ENCODE peak calls at places on chromosomes 2 and 18, in four cellular contexts. W is OCI-LY7, X is Peyer's patch, G is MM.1S. Y is an unnamed sample. For H3K9me3, the result is how much of the 10 kb centered on the place peaks cover.

GRCh38 chr2:239629936-239630617 is 229.3 kb upstream of the HDAC4 start:
- DNase-seq in G (no peak), W (no peak), X (no peak), Y (no peak)

GRCh38 chr2:211380041-211380440 is 823.6 kb downstream of the CPS1 start:
- DNase-seq in X (no peak), G (no peak), W (no peak), Y (no peak)

GRCh38 chr18:77161954-77162353 is 29.4 kb upstream of the MBP start:
- DNase-seq in X (no peak), G (no peak), W (no peak), Y (no peak)

GRCh38 chr2:52929412-52929811 is 838.2 kb upstream of the CHAC2 start:
- DNase-seq in W (no peak), G (no peak), X (no peak), Y (no peak)

GRCh38 chr2:75481041-75481836 is 79.5 kb downstream of the EVA1A start:
- DNase-seq in W (peak), X (no peak), G (no peak), Y (no peak)

GRCh38 chr18:48922203-48922800 is 28.5 kb downstream of the SMAD7 start:
- DNase-seq in X (no peak), G (no peak), W (no peak), Y (no peak)

GRCh38 chr18:79525556-79526467 is 130.1 kb downstream of the NFATC1 start:
- DNase-seq in W (no peak), X (peak), G (no peak), Y (no peak)

GRCh38 chr18:49521251-49521650 is 34.2 kb upstream of the C18orf32 start:
- DNase-seq in X (no peak), G (no peak), W (no peak), Y (no peak)

GRCh38 chr2:202098336-202098735 is 25.3 kb downstream of the KIAA2012 start:
- DNase-seq in W (no peak), X (no peak), G (no peak), Y (no peak)

GRCh38 chr2:156405586-156405985 is 30.6 kb upstream of the GPD2 start:
- DNase-seq in X (no peak), W (no peak), G (no peak), Y (no peak)

GRCh38 chr2:190180313-190181065 is 118.0 kb upstream of the MSTN start:
- DNase-seq in W (peak), X (peak), G (peak), Y (no peak)

GRCh38 chr2:45541450-45541849 is 69.6 kb downstream of the SRBD1 start:
- DNase-seq in X (no peak), W (peak), G (no peak), Y (no peak)

GRCh38 chr2:241822264-241822623 is 13.3 kb downstream of the NEU4 start:
- DNase-seq in W (no peak), G (no peak), X (no peak), Y (no peak)

GRCh38 chr18:55743701-55744100 is 155.7 kb upstream of the TCF4 start:
- DNase-seq in W (no peak), X (no peak), G (no peak), Y (no peak)

GRCh38 chr2:10046899-10047298 is 3.5 kb downstream of the KLF11 start:
- DNase-seq in W (no peak), G (no peak), X (no peak), Y (no peak)

GRCh38 chr2:190440113-190440512 is 32.0 kb downstream of the MFSD6 start:
- DNase-seq in X (no peak), W (no peak), G (no peak), Y (no peak)

GRCh38 chr18:11728247-11728646 is 39.2 kb downstream of the GNAL start:
- DNase-seq in X (no peak), W (peak), G (peak), Y (no peak)

GRCh38 chr18:27797484-27797883 is 379.4 kb downstream of the CDH2 start:
- DNase-seq in X (no peak), W (no peak), G (peak), Y (no peak)

GRCh38 chr2:207163815-207164747 is 1.7 kb downstream of the KLF7 start:
- DNase-seq in W (no peak), X (peak), G (peak), Y (no peak)

GRCh38 chr2:187252063-187252462 is 196.0 kb downstream of the CALCRL start:
- DNase-seq in G (no peak), W (no peak), X (no peak), Y (no peak)

GRCh38 chr2:69183659-69184058 is 170.7 kb downstream of the ANTXR1 start:
- DNase-seq in X (no peak), W (no peak), G (no peak), Y (no peak)

GRCh38 chr2:232235716-232236115 is 142.8 kb upstream of the ALPP start:
- DNase-seq in W (no peak), X (no peak), G (no peak), Y (no peak)

GRCh38 chr18:48359626-48360025 is 49.6 kb downstream of the ZBTB7C start:
- DNase-seq in G (no peak), W (no peak), X (no peak), Y (no peak)

GRCh38 chr2:237590272-237591020 is at the start of gene RAB17:
- DNase-seq in X (peak), G (no peak), W (no peak), Y (no peak)

GRCh38 chr2:191577611-191578010 is 100.3 kb upstream of the NABP1 start:
- DNase-seq in X (no peak), G (no peak), W (no peak), Y (no peak)

GRCh38 chr2:175403599-175404221 is 222.2 kb upstream of the ATP5MC3 start:
- DNase-seq in X (no peak), G (no peak), W (no peak), Y (no peak)

GRCh38 chr2:70203086-70203485 is 12.3 kb upstream of the C2orf42 start:
- DNase-seq in X (no peak), W (no peak), G (no peak), Y (no peak)

GRCh38 chr2:30871440-30871839 is 64.2 kb upstream of the CAPN13 start:
- DNase-seq in X (no peak), G (no peak), W (no peak), Y (no peak)

GRCh38 chr2:144468823-144469595 is 50.9 kb downstream of the ZEB2 start:
- DNase-seq in G (no peak), X (no peak), W (no peak), Y (no peak)

GRCh38 chr18:6731197-6731596 is 1.7 kb downstream of the ARHGAP28 start:
- DNase-seq in X (no peak), W (no peak), G (no peak), Y (peak)

GRCh38 chr2:128385365-128385764 is 66.7 kb upstream of the HS6ST1 start:
- DNase-seq in W (no peak), X (peak), G (no peak), Y (no peak)

GRCh38 chr2:153133716-153134115 is 344.8 kb downstream of the RPRM start:
- DNase-seq in W (no peak), X (no peak), G (no peak), Y (no peak)

GRCh38 chr2:181352158-181352557 is 105.0 kb upstream of the ITGA4 start:
- DNase-seq in X (no peak), W (peak), G (no peak), Y (no peak)

GRCh38 chr2:22697054-22697453 is 687.9 kb upstream of the KLHL29 start:
- DNase-seq in G (no peak), W (no peak), X (no peak), Y (no peak)

GRCh38 chr2:217922101-217923006 is 80.4 kb downstream of the TNS1 start:
- DNase-seq in X (no peak), W (no peak), G (no peak), Y (no peak)

GRCh38 chr2:11744631-11745394 is 1.6 kb upstream of the LPIN1 start:
- DNase-seq in W (peak), G (peak), X (peak), Y (no peak)

GRCh38 chr2:230849633-230850357 is 14.9 kb upstream of the ITM2C start:
- DNase-seq in X (peak), W (peak), G (peak), Y (no peak)

GRCh38 chr18:26493021-26493420 is 55.3 kb downstream of the KCTD1 start:
- DNase-seq in X (no peak), G (no peak), W (no peak), Y (no peak)

GRCh38 chr2:48341556-48342133 is 188.3 kb upstream of the STON1 start:
- DNase-seq in X (no peak), W (no peak), G (no peak), Y (no peak)
- H3K27ac ChIP-seq in X (peak), W (no peak), G (no peak), Y (no peak)

GRCh38 chr2:212854766-212855165 is 296.6 kb downstream of the IKZF2 start:
- DNase-seq in G (no peak), X (no peak), W (no peak), Y (no peak)
- H3K9me3 ChIP-seq in G (under half), X (under half), W (under half), Y (under half)

GRCh38 chr2:149093579-149093978 is 55.1 kb downstream of the LYPD6B start:
- DNase-seq in G (no peak), X (no peak), W (no peak), Y (no peak)
- H3K27ac ChIP-seq in G (no peak), X (no peak), W (no peak), Y (no peak)

DNA sequence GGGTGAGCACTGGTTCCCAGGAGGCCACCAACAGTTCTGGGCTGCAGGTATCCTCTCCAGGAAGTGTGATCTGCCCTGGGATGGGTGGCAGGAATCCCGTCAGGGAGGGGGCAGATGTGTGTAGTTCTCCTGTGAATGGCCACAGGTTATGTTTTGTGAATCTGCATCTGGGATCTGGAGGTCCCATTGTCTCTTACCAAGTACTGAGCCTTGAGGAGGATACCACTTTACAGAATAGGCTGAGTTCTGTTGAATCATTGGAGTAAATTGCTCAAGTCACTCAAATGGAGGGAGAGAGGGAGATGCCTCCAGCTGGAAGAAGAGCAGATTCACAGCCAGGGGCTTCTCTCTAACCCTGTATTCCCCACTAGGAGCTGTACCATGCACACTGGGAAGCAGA is 168.2 kb downstream of the ANKRD30B start:
- DNase-seq in X (no peak), W (no peak), G (no peak), Y (no peak)
- H3K9me3 ChIP-seq in X (under half), W (under half), G (under half), Y (under half)

DNA sequence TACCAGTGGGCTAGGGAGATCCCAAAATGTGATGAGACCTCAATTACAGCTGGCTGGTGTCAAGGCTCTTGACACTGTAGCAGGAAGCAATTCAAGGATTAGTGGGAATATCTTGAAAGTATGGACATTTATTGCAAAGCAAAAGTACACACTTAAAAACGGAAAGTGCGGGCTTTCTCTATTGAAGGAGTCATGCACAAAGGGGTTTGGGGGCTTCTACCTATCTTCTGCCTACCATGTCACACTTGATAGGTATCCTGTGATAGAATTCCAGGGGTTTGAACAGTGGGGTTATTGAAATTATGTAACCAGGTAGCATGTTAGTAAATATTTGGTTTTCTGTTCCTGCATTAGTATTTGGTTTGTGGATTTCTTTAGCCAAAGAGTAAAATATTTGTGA is 1652.1 kb upstream of the DDX18 start:
- DNase-seq in W (no peak), X (no peak), G (no peak), Y (no peak)
- H3K27ac ChIP-seq in W (no peak), X (no peak), G (no peak), Y (no peak)

GRCh38 chr2:19351499-19351898 is 6.9 kb downstream of the OSR1 start:
- DNase-seq in W (no peak), G (no peak), X (no peak), Y (no peak)

GRCh38 chr2:19350678-19351401 is 7.6 kb downstream of the OSR1 start:
- DNase-seq in X (no peak), W (no peak), G (no peak), Y (no peak)

GRCh38 chr2:19353721-19354050 is 4.7 kb downstream of the OSR1 start:
- DNase-seq in G (no peak), W (no peak), X (no peak), Y (no peak)

GRCh38 chr2:19352946-19353720 is 5.3 kb downstream of the OSR1 start:
- DNase-seq in X (no peak), W (no peak), G (no peak), Y (no peak)

DNA sequence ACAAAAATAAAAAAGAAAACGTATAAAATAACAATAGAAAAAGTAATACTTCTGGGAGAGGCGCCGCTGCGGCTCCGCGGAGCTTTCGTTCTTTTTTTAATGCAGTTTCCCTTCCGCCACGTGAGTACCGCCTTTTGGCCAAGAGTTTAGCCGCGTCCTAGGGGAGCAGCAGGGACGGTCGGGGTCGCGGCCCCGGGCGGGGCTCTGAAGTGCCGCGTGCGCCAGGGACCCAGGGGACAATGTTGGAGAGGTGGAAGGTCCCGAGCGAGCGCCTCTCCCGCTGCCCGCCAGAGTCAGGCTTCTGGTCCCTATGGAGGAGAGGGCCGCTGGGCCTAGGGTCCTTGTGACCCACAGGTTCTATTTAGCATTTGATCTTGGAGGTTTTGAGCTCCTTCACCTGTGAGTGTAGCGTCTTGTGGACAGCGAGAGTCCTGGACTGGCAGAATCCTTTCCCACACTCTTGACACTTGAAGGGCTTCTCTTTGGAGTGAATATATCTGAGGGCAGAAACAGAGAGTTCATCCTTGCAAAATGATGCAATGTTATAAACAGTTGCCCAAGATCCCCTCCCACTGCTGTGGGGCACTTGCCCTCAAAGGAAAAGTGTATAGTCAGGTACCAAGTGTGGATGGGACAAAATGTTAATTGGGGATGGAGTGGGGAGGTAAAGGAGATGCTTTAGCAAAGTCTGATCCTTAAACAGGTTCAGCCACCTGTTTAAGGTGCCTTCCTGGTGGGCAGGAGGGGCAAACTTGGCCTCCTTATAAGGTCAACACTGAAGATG is 6.3 kb downstream of the OSR1 start:
- DNase-seq in W (no peak), G (peak), X (no peak), Y (no peak)
- H3K9me3 ChIP-seq in W (under half), G (under half), X (under half), Y (under half)

DNA sequence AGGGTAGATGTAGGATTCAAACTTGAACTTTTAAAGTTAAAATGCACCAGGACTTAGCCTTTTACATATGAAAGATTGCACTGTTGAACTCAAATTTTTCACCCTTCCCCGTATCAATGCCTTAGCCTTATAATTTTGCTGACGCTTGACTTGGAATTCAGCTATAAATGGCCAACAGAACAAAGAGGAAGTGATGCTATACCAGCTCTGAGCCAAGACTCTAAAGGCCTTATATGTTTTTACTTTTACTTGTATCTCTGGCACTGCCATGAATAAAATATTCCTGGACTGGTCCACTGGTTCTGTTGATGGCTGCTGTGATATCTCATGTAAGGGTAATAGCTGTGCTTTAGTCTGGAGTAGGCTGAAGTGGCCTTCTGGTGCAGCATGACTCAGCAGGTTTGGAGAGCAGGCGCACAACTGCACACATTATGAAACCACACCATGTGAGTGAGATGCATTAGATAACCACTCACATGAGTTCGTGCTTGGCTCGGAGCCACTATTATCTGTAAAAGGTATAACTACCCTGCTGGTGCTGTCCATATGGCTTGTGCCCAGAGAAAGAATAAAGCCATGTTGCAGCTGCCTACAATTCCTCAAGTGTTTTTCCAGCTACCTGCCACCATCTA is 8.4 kb upstream of the IER3IP1 start:
- DNase-seq in X (no peak), G (no peak), W (peak), Y (no peak)
- H3K27ac ChIP-seq in X (no peak), G (no peak), W (no peak), Y (no peak)

GRCh38 chr2:101900375-101900774 is 91.4 kb upstream of the IL1R2 start:
- DNase-seq in W (no peak), G (no peak), X (no peak), Y (no peak)

GRCh38 chr2:101902169-101902568 is 89.6 kb upstream of the IL1R2 start:
- DNase-seq in W (no peak), X (no peak), G (no peak), Y (no peak)

GRCh38 chr2:101901241-101901640 is 90.5 kb upstream of the IL1R2 start:
- DNase-seq in G (no peak), X (no peak), W (no peak), Y (no peak)

GRCh38 chr2:101909760-101910159 is 82.0 kb upstream of the IL1R2 start:
- DNase-seq in X (no peak), G (no peak), W (no peak), Y (no peak)

DNA sequence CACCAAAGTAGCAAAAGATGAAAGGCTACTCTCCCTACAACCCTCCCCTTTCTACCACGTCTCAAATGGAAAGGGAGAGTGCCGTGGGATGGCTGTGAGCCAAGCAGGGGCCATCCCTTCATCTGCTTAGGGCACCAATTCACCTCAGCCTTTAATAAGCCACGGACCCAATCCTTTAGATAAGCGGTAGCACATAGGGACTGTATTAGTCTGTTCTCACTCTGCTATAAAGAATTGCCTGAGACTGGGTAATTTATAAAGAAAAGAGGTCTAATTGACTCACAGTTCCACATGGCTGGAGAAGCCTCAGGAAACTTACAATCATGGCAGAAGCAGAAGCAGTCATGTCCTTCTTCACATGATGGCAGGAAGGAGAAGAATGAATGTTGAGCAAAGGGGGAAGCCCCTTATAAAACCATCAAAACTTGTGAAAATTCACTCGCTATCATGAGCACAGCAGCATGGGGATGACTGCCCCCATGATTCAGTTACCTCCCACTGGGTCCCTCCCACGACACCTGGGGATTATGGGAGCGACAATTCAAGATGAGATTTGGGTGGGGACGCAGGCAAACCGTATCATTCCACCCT is 85.9 kb upstream of the IL1R2 start:
- DNase-seq in W (no peak), G (no peak), X (no peak), Y (no peak)
- H3K9me3 ChIP-seq in W (under half), G (under half), X (under half), Y (under half)

Y was measured in AG04450.